ENCODE peak calls at places on chromosome 21, in seven cellular contexts. One of them, this sample, is unnamed. For H3K4me1, the result is how much of the 10 kb centered on the place peaks cover.

GRCh38 chr21:38440746-38441145 is 57.5 kb downstream of the ERG start:
- DNase-seq in tibial nerve: no peak
- DNase-seq in spleen: no peak
- DNase-seq in adrenal gland: no peak
- DNase-seq in CD8-positive, alpha-beta T cell: no peak
- DNase-seq in cardiac muscle cell: no peak
- DNase-seq in kidney: no peak
- DNase-seq in this sample: no peak

GRCh38 chr21:44765231-44766013 is 36.2 kb downstream of the UBE2G2 start:
- DNase-seq in tibial nerve: no peak
- DNase-seq in spleen: peak
- DNase-seq in adrenal gland: no peak
- DNase-seq in CD8-positive, alpha-beta T cell: peak
- DNase-seq in cardiac muscle cell: no peak
- DNase-seq in kidney: no peak
- DNase-seq in this sample: no peak

GRCh38 chr21:39118604-39119215 is 64.5 kb downstream of the PSMG1 start:
- DNase-seq in tibial nerve: no peak
- DNase-seq in spleen: no peak
- DNase-seq in adrenal gland: no peak
- DNase-seq in CD8-positive, alpha-beta T cell: no peak
- DNase-seq in cardiac muscle cell: no peak
- DNase-seq in kidney: no peak
- DNase-seq in this sample: no peak

GRCh38 chr21:40587786-40588353 is 259.1 kb downstream of the DSCAM start:
- DNase-seq in tibial nerve: no peak
- DNase-seq in spleen: no peak
- DNase-seq in adrenal gland: no peak
- DNase-seq in CD8-positive, alpha-beta T cell: no peak
- DNase-seq in cardiac muscle cell: no peak
- DNase-seq in kidney: no peak
- DNase-seq in this sample: no peak

GRCh38 chr21:37463083-37463780 is 96.7 kb downstream of the DYRK1A start:
- DNase-seq in tibial nerve: no peak
- DNase-seq in spleen: no peak
- DNase-seq in adrenal gland: no peak
- DNase-seq in CD8-positive, alpha-beta T cell: no peak
- DNase-seq in cardiac muscle cell: no peak
- DNase-seq in kidney: no peak
- DNase-seq in this sample: peak

GRCh38 chr21:37829447-37829846 is 86.8 kb downstream of the KCNJ6 start:
- DNase-seq in tibial nerve: no peak
- DNase-seq in spleen: peak
- DNase-seq in adrenal gland: peak
- DNase-seq in CD8-positive, alpha-beta T cell: no peak
- DNase-seq in cardiac muscle cell: no peak
- DNase-seq in kidney: no peak
- DNase-seq in this sample: no peak

GRCh38 chr21:31255846-31256395 is 88.1 kb downstream of the TIAM1 start:
- DNase-seq in tibial nerve: no peak
- DNase-seq in spleen: no peak
- DNase-seq in adrenal gland: no peak
- DNase-seq in CD8-positive, alpha-beta T cell: no peak
- DNase-seq in cardiac muscle cell: no peak
- DNase-seq in kidney: no peak
- DNase-seq in this sample: no peak

GRCh38 chr21:43361493-43362296 is 65.2 kb downstream of the SIK1 start:
- DNase-seq in tibial nerve: no peak
- DNase-seq in spleen: peak
- DNase-seq in adrenal gland: peak
- DNase-seq in CD8-positive, alpha-beta T cell: peak
- DNase-seq in cardiac muscle cell: no peak
- DNase-seq in kidney: peak
- DNase-seq in this sample: no peak

GRCh38 chr21:44801468-44802395 is at the start of gene UBE2G2:
- DNase-seq in tibial nerve: no peak
- DNase-seq in spleen: peak
- DNase-seq in adrenal gland: peak
- DNase-seq in CD8-positive, alpha-beta T cell: peak
- DNase-seq in cardiac muscle cell: peak
- DNase-seq in kidney: peak
- DNase-seq in this sample: peak

GRCh38 chr21:18249542-18250152 is 5.0 kb downstream of the CHODL start:
- DNase-seq in tibial nerve: no peak
- DNase-seq in spleen: no peak
- DNase-seq in adrenal gland: no peak
- DNase-seq in CD8-positive, alpha-beta T cell: no peak
- DNase-seq in cardiac muscle cell: no peak
- DNase-seq in kidney: no peak
- DNase-seq in this sample: peak

GRCh38 chr21:30818837-30819236 is 5.8 kb upstream of the KRTAP8-1 start:
- DNase-seq in tibial nerve: no peak
- DNase-seq in spleen: no peak
- DNase-seq in adrenal gland: no peak
- DNase-seq in CD8-positive, alpha-beta T cell: no peak
- DNase-seq in cardiac muscle cell: no peak
- DNase-seq in kidney: no peak
- DNase-seq in this sample: no peak

GRCh38 chr21:45999581-46000181 is 18.1 kb downstream of the COL6A1 start:
- DNase-seq in tibial nerve: no peak
- DNase-seq in spleen: no peak
- DNase-seq in adrenal gland: peak
- DNase-seq in CD8-positive, alpha-beta T cell: no peak
- DNase-seq in cardiac muscle cell: no peak
- DNase-seq in kidney: no peak
- DNase-seq in this sample: peak

GRCh38 chr21:34008618-34009017 is 64.8 kb upstream of the MRPS6 start:
- DNase-seq in tibial nerve: no peak
- DNase-seq in spleen: no peak
- DNase-seq in adrenal gland: no peak
- DNase-seq in CD8-positive, alpha-beta T cell: no peak
- DNase-seq in cardiac muscle cell: no peak
- DNase-seq in kidney: no peak
- DNase-seq in this sample: no peak

GRCh38 chr21:33348728-33349127 is 24.0 kb downstream of the IFNAR1 start:
- DNase-seq in tibial nerve: no peak
- DNase-seq in spleen: no peak
- DNase-seq in adrenal gland: no peak
- DNase-seq in CD8-positive, alpha-beta T cell: no peak
- DNase-seq in cardiac muscle cell: no peak
- DNase-seq in kidney: no peak
- DNase-seq in this sample: no peak

GRCh38 chr21:34073749-34074282 is 438 bp downstream of the MRPS6 start:
- DNase-seq in tibial nerve: no peak
- DNase-seq in spleen: peak
- DNase-seq in adrenal gland: peak
- DNase-seq in CD8-positive, alpha-beta T cell: peak
- DNase-seq in cardiac muscle cell: peak
- DNase-seq in kidney: peak
- DNase-seq in this sample: no peak

GRCh38 chr21:34736116-34736870 is 67.5 kb downstream of the CLIC6 start:
- DNase-seq in tibial nerve: no peak
- DNase-seq in spleen: no peak
- DNase-seq in adrenal gland: no peak
- DNase-seq in CD8-positive, alpha-beta T cell: no peak
- DNase-seq in cardiac muscle cell: no peak
- DNase-seq in kidney: no peak
- DNase-seq in this sample: no peak

GRCh38 chr21:44835647-44835973 is 17.7 kb upstream of the SUMO3 start:
- DNase-seq in tibial nerve: no peak
- DNase-seq in spleen: peak
- DNase-seq in adrenal gland: no peak
- DNase-seq in CD8-positive, alpha-beta T cell: no peak
- DNase-seq in cardiac muscle cell: no peak
- DNase-seq in kidney: no peak
- DNase-seq in this sample: no peak

GRCh38 chr21:45465611-45466329 is 60.8 kb downstream of the COL18A1 start:
- DNase-seq in tibial nerve: no peak
- DNase-seq in spleen: peak
- DNase-seq in adrenal gland: no peak
- DNase-seq in CD8-positive, alpha-beta T cell: peak
- DNase-seq in cardiac muscle cell: no peak
- DNase-seq in kidney: peak
- DNase-seq in this sample: no peak

GRCh38 chr21:33278736-33279135 is 12.6 kb downstream of the IL10RB start:
- DNase-seq in tibial nerve: no peak
- DNase-seq in spleen: no peak
- DNase-seq in adrenal gland: no peak
- DNase-seq in CD8-positive, alpha-beta T cell: no peak
- DNase-seq in cardiac muscle cell: no peak
- DNase-seq in kidney: no peak
- DNase-seq in this sample: no peak

GRCh38 chr21:38178653-38179503 is 77.9 kb upstream of the KCNJ15 start:
- DNase-seq in tibial nerve: no peak
- DNase-seq in spleen: no peak
- DNase-seq in adrenal gland: no peak
- DNase-seq in CD8-positive, alpha-beta T cell: no peak
- DNase-seq in cardiac muscle cell: no peak
- DNase-seq in kidney: no peak
- DNase-seq in this sample: no peak

GRCh38 chr21:36707763-36708511 is 9.0 kb downstream of the SIM2 start:
- DNase-seq in tibial nerve: no peak
- DNase-seq in spleen: no peak
- DNase-seq in adrenal gland: no peak
- DNase-seq in CD8-positive, alpha-beta T cell: no peak
- DNase-seq in cardiac muscle cell: no peak
- DNase-seq in kidney: no peak
- DNase-seq in this sample: no peak

GRCh38 chr21:26717146-26717739 is 128.0 kb downstream of the ADAMTS1 start:
- DNase-seq in tibial nerve: no peak
- DNase-seq in spleen: no peak
- DNase-seq in adrenal gland: no peak
- DNase-seq in CD8-positive, alpha-beta T cell: no peak
- DNase-seq in cardiac muscle cell: peak
- DNase-seq in kidney: no peak
- DNase-seq in this sample: peak

GRCh38 chr21:25584833-25585232 is 22.4 kb downstream of the MRPL39 start:
- DNase-seq in tibial nerve: no peak
- DNase-seq in spleen: no peak
- DNase-seq in adrenal gland: no peak
- DNase-seq in CD8-positive, alpha-beta T cell: no peak
- DNase-seq in cardiac muscle cell: no peak
- DNase-seq in kidney: no peak
- DNase-seq in this sample: no peak

GRCh38 chr21:46503922-46504539 is 45.3 kb downstream of the DIP2A start:
- DNase-seq in tibial nerve: no peak
- DNase-seq in spleen: no peak
- DNase-seq in adrenal gland: no peak
- DNase-seq in CD8-positive, alpha-beta T cell: no peak
- DNase-seq in cardiac muscle cell: no peak
- DNase-seq in kidney: no peak
- DNase-seq in this sample: no peak

GRCh38 chr21:42061195-42061865 is 9.8 kb upstream of the UMODL1 start:
- DNase-seq in tibial nerve: no peak
- DNase-seq in spleen: peak
- DNase-seq in adrenal gland: peak
- DNase-seq in CD8-positive, alpha-beta T cell: no peak
- DNase-seq in cardiac muscle cell: no peak
- DNase-seq in kidney: peak
- DNase-seq in this sample: no peak
- H3K4me3 ChIP-seq in tibial nerve: no peak
- H3K4me3 ChIP-seq in spleen: peak
- H3K4me3 ChIP-seq in adrenal gland: no peak
- H3K4me3 ChIP-seq in CD8-positive, alpha-beta T cell: peak
- H3K4me3 ChIP-seq in cardiac muscle cell: no peak
- H3K4me3 ChIP-seq in kidney: no peak
- H3K4me3 ChIP-seq in this sample: no peak

DNA sequence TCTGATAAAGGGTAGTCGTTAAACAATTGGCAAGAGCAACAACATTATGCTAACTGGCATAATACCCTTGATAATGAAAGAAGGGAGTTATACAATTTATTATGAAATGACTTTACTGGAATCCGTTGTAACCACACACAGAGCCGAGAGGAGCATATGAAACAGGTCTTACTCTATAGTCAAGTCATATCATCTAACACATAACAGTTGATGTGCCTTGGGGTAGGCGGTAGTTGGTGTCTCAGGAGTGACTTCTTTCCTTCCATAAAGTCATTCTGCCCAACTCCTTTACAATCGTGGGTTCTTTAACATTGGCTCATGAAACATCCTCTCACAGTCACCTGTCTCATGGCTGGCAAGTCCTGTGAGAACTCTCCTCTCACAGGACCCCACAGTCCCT is 225.2 kb downstream of the LTN1 start:
- DNase-seq in tibial nerve: no peak
- DNase-seq in spleen: no peak
- DNase-seq in adrenal gland: no peak
- DNase-seq in CD8-positive, alpha-beta T cell: no peak
- DNase-seq in cardiac muscle cell: no peak
- DNase-seq in kidney: no peak
- DNase-seq in this sample: no peak
- H3K4me1 ChIP-seq in tibial nerve: under half
- H3K4me1 ChIP-seq in spleen: under half
- H3K4me1 ChIP-seq in adrenal gland: under half
- H3K4me1 ChIP-seq in CD8-positive, alpha-beta T cell: under half
- H3K4me1 ChIP-seq in cardiac muscle cell: under half
- H3K4me1 ChIP-seq in kidney: under half
- H3K4me1 ChIP-seq in this sample: under half

GRCh38 chr21:16213518-16213917 is 483.7 kb downstream of the USP25 start:
- DNase-seq in tibial nerve: no peak
- DNase-seq in spleen: no peak
- DNase-seq in adrenal gland: no peak
- DNase-seq in CD8-positive, alpha-beta T cell: no peak
- DNase-seq in cardiac muscle cell: no peak
- DNase-seq in kidney: no peak
- DNase-seq in this sample: no peak
- H3K4me3 ChIP-seq in tibial nerve: no peak
- H3K4me3 ChIP-seq in spleen: no peak
- H3K4me3 ChIP-seq in adrenal gland: no peak
- H3K4me3 ChIP-seq in CD8-positive, alpha-beta T cell: no peak
- H3K4me3 ChIP-seq in cardiac muscle cell: peak
- H3K4me3 ChIP-seq in kidney: no peak
- H3K4me3 ChIP-seq in this sample: no peak

DNA sequence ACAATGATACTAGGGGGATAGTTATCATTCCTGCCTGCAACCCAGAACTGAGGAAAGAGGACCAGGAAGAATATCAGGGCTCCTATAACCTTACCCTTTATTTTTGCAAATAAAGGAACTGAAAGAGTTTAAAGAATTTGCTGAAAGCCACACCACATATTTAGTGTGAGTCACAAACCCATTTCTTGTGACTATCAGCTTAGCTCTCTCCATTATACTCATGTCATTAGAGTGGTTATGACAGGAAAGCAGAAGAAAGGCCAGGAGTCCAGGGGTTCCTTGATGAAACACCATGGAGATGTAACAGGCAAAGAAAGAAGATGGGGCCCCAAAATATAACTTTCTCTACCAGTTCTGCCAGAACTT is 141.1 kb upstream of the SAMSN1 start:
- DNase-seq in tibial nerve: no peak
- DNase-seq in spleen: no peak
- DNase-seq in adrenal gland: no peak
- DNase-seq in CD8-positive, alpha-beta T cell: no peak
- DNase-seq in cardiac muscle cell: no peak
- DNase-seq in kidney: no peak
- DNase-seq in this sample: no peak
- H3K4me1 ChIP-seq in tibial nerve: under half
- H3K4me1 ChIP-seq in spleen: half or more
- H3K4me1 ChIP-seq in adrenal gland: under half
- H3K4me1 ChIP-seq in CD8-positive, alpha-beta T cell: under half
- H3K4me1 ChIP-seq in cardiac muscle cell: under half
- H3K4me1 ChIP-seq in kidney: under half
- H3K4me1 ChIP-seq in this sample: under half